ENCODE peak calls at places on chromosomes 12 and 14, in seven cellular contexts. A is occipital lobe; S is GM19239; W is activated CD4-positive, alpha-beta T cell treated with anti-CD3 and anti-CD28 coated beads, Interleukin-2, amount 10 ng/mL, durations not matched to agents 7 days and 5 days; K is hepatocyte; O is PC-9; D is mucosa of gallbladder. H is an unnamed sample.

GRCh38 chr12:91381309-91381804 is 198.7 kb upstream of the DCN start:
- DNase-seq in A (peak; percentile 70), S (no peak), W (peak; percentile 8), K (peak; percentile 84), O (no peak), D (peak; percentile 61), H (peak; percentile 58)

GRCh38 chr12:88298014-88298682 is 156.0 kb downstream of the TMTC3 start:
- DNase-seq in A (no peak), S (no peak), W (no peak), K (no peak), O (no peak), D (no peak), H (no peak)

GRCh38 chr12:113932411-113933196 is 33.5 kb downstream of the RBM19 start:
- DNase-seq in A (peak; percentile 64), S (no peak), W (no peak), K (peak; percentile 41), O (no peak), D (no peak), H (peak; percentile 72)

GRCh38 chr12:120445911-120446909 is at the start of the genes GATC and TRIAP1:
- DNase-seq in A (peak; percentile 79), S (peak; percentile 66), W (peak; percentile 88), K (peak; percentile 91), O (peak; percentile 78), D (peak; percentile 85), H (peak; percentile 90)

GRCh38 chr12:102300824-102301461 is 103.3 kb upstream of the PMCH start:
- DNase-seq in A (no peak), S (peak; percentile 30), W (peak; percentile 45), K (peak; percentile 39), O (no peak), D (peak; percentile 24), H (peak; percentile 47)

GRCh38 chr12:16112626-16113560 is 164.6 kb downstream of the SLC15A5 start:
- DNase-seq in A (no peak), S (no peak), W (no peak), K (no peak), O (no peak), D (no peak), H (peak; percentile 35)

GRCh38 chr12:26608273-26608672 is 224.7 kb downstream of the ITPR2 start:
- DNase-seq in A (no peak), S (no peak), W (no peak), K (no peak), O (no peak), D (no peak), H (no peak)

GRCh38 chr14:54727929-54728328 is 161.0 kb downstream of the SAMD4A start:
- DNase-seq in A (no peak), S (no peak), W (no peak), K (no peak), O (no peak), D (no peak), H (no peak)

GRCh38 chr14:74459289-74459946 is 33.4 kb upstream of the SYNDIG1L start:
- DNase-seq in A (no peak), S (peak; percentile 33), W (peak; percentile 10), K (peak; percentile 47), O (peak; percentile 65), D (no peak), H (peak; percentile 73)

GRCh38 chr14:61567838-61568571 is 127.3 kb upstream of the HIF1A start:
- DNase-seq in A (no peak), S (peak; percentile 16), W (no peak), K (no peak), O (no peak), D (no peak), H (peak; percentile 64)

GRCh38 chr14:31884776-31885379 is 192.2 kb upstream of the ARHGAP5 start:
- DNase-seq in A (no peak), S (no peak), W (no peak), K (no peak), O (peak; percentile 16), D (no peak), H (no peak)

GRCh38 chr14:53808042-53808441 is 148.6 kb downstream of the BMP4 start:
- DNase-seq in A (no peak), S (no peak), W (no peak), K (no peak), O (no peak), D (no peak), H (no peak)

GRCh38 chr14:58535084-58535483 is 102.7 kb upstream of the DACT1 start:
- DNase-seq in A (no peak), S (no peak), W (no peak), K (no peak), O (no peak), D (no peak), H (no peak)

GRCh38 chr12:108115746-108116125 is 13.4 kb upstream of the WSCD2 start:
- DNase-seq in A (no peak), S (no peak), W (no peak), K (no peak), O (no peak), D (no peak), H (no peak)

GRCh38 chr12:124518051-124518932 is 49.1 kb downstream of the NCOR2 start:
- DNase-seq in A (peak; percentile 93), S (no peak), W (no peak), K (peak; percentile 96), O (peak; percentile 95), D (peak; percentile 99), H (peak; percentile 87)

GRCh38 chr12:47158792-47159191 is 79.0 kb upstream of the AMIGO2 start:
- DNase-seq in A (no peak), S (no peak), W (no peak), K (no peak), O (no peak), D (no peak), H (no peak)

GRCh38 chr12:90677055-90677454 is 277.9 kb downstream of the CCER1 start:
- DNase-seq in A (no peak), S (no peak), W (no peak), K (no peak), O (no peak), D (no peak), H (no peak)

GRCh38 chr12:80178846-80179245 is 79.5 kb downstream of the OTOGL start:
- DNase-seq in A (no peak), S (no peak), W (no peak), K (no peak), O (no peak), D (no peak), H (no peak)

GRCh38 chr12:129776977-129777667 is 126.7 kb downstream of the TMEM132D start:
- DNase-seq in A (no peak), S (no peak), W (no peak), K (no peak), O (no peak), D (no peak), H (no peak)

GRCh38 chr12:58090685-58091084 is 149.3 kb downstream of the ATP23 start:
- DNase-seq in A (no peak), S (no peak), W (no peak), K (no peak), O (no peak), D (no peak), H (no peak)

GRCh38 chr12:109715310-109716091 is 1.9 kb downstream of the FAM222A start:
- DNase-seq in A (no peak), S (no peak), W (peak; percentile 17), K (no peak), O (peak; percentile 20), D (no peak), H (peak; percentile 82)

GRCh38 chr12:19912996-19913395 is 455.3 kb upstream of the PDE3A start:
- DNase-seq in A (no peak), S (no peak), W (no peak), K (peak; percentile 61), O (no peak), D (peak; percentile 58), H (no peak)

GRCh38 chr14:52551696-52552062 is 626 bp downstream of the TXNDC16 start:
- DNase-seq in A (peak; percentile 10), S (no peak), W (no peak), K (peak; percentile 30), O (no peak), D (peak; percentile 16), H (no peak)

GRCh38 chr12:111693818-111694217 is 8.0 kb downstream of the ACAD10 start:
- DNase-seq in A (no peak), S (no peak), W (no peak), K (no peak), O (no peak), D (no peak), H (no peak)

GRCh38 chr14:104001003-104001402 is 58.7 kb upstream of the RD3L start:
- DNase-seq in A (no peak), S (no peak), W (peak; percentile 11), K (no peak), O (no peak), D (no peak), H (peak; percentile 59)

GRCh38 chr14:94037954-94038353 is 11.8 kb downstream of the OTUB2 start:
- DNase-seq in A (no peak), S (no peak), W (no peak), K (no peak), O (no peak), D (no peak), H (no peak)

GRCh38 chr12:132275110-132275531 is 54.3 kb downstream of the GALNT9 start:
- DNase-seq in A (peak; percentile 71), S (no peak), W (no peak), K (peak; percentile 66), O (peak; percentile 68), D (no peak), H (peak; percentile 98)

GRCh38 chr12:6950944-6951540 is at the start of gene PTPN6:
- DNase-seq in A (no peak), S (no peak), W (peak; percentile 68), K (no peak), O (no peak), D (no peak), H (peak; percentile 67)

GRCh38 chr12:95789126-95790024 is 1.2 kb downstream of the NTN4 start:
- DNase-seq in A (no peak), S (no peak), W (no peak), K (peak; percentile 55), O (peak; percentile 46), D (no peak), H (peak; percentile 59)

H was measured in H7.